ENCODE peak calls at places on chromosomes 13 and 19, in five cellular contexts. One of them, this sample, is unnamed.

GRCh38 chr19:13014101-13014920 is 19.0 kb downstream of the NFIX start:
- DNase-seq in mammary epithelial cell: peak
- DNase-seq in astrocyte: no peak
- DNase-seq in H1: peak
- DNase-seq in PC-3: peak
- DNase-seq in this sample: no peak

GRCh38 chr13:63337921-63338320 is 1922.3 kb upstream of the PCDH20 start:
- DNase-seq in H1: no peak
- DNase-seq in mammary epithelial cell: no peak
- DNase-seq in astrocyte: no peak
- DNase-seq in PC-3: no peak
- DNase-seq in this sample: no peak

GRCh38 chr13:42000836-42001235 is 39.9 kb upstream of the VWA8 start:
- DNase-seq in mammary epithelial cell: no peak
- DNase-seq in astrocyte: peak
- DNase-seq in H1: no peak
- DNase-seq in PC-3: no peak
- DNase-seq in this sample: no peak

GRCh38 chr19:5880196-5880595 is 9.9 kb upstream of the FUT5 start:
- DNase-seq in H1: no peak
- DNase-seq in mammary epithelial cell: no peak
- DNase-seq in astrocyte: no peak
- DNase-seq in PC-3: no peak
- DNase-seq in this sample: no peak

GRCh38 chr13:79662882-79663281 is 181.9 kb downstream of the NDFIP2 start:
- DNase-seq in H1: no peak
- DNase-seq in astrocyte: no peak
- DNase-seq in PC-3: peak
- DNase-seq in mammary epithelial cell: no peak
- DNase-seq in this sample: no peak

GRCh38 chr13:96449920-96450319 is 360.0 kb downstream of the HS6ST3 start:
- DNase-seq in astrocyte: no peak
- DNase-seq in mammary epithelial cell: no peak
- DNase-seq in H1: no peak
- DNase-seq in PC-3: no peak
- DNase-seq in this sample: no peak

GRCh38 chr13:42703740-42704139 is 77.6 kb upstream of the FAM216B start:
- DNase-seq in PC-3: no peak
- DNase-seq in astrocyte: no peak
- DNase-seq in H1: no peak
- DNase-seq in mammary epithelial cell: no peak
- DNase-seq in this sample: no peak

GRCh38 chr19:17214531-17215124 is 529 bp upstream of the USE1 start:
- DNase-seq in H1: peak
- DNase-seq in mammary epithelial cell: no peak
- DNase-seq in PC-3: no peak
- DNase-seq in astrocyte: no peak
- DNase-seq in this sample: no peak

GRCh38 chr13:33278923-33279322 is 6.6 kb downstream of the STARD13 start:
- DNase-seq in astrocyte: no peak
- DNase-seq in PC-3: no peak
- DNase-seq in H1: no peak
- DNase-seq in mammary epithelial cell: no peak
- DNase-seq in this sample: no peak

GRCh38 chr19:31784631-31785237 is 435.5 kb upstream of the TSHZ3 start:
- DNase-seq in H1: no peak
- DNase-seq in PC-3: no peak
- DNase-seq in astrocyte: peak
- DNase-seq in mammary epithelial cell: no peak
- DNase-seq in this sample: no peak

GRCh38 chr13:57629391-57629804 is 2.1 kb upstream of the PCDH17 start:
- DNase-seq in mammary epithelial cell: no peak
- DNase-seq in H1: no peak
- DNase-seq in PC-3: no peak
- DNase-seq in astrocyte: peak
- DNase-seq in this sample: no peak

GRCh38 chr13:21546372-21546771 is 57.6 kb downstream of the MICU2 start:
- DNase-seq in PC-3: no peak
- DNase-seq in astrocyte: no peak
- DNase-seq in mammary epithelial cell: no peak
- DNase-seq in H1: no peak
- DNase-seq in this sample: no peak

GRCh38 chr13:88086577-88086976 is 415.4 kb downstream of the SLITRK5 start:
- DNase-seq in mammary epithelial cell: no peak
- DNase-seq in H1: no peak
- DNase-seq in PC-3: peak
- DNase-seq in astrocyte: peak
- DNase-seq in this sample: no peak

GRCh38 chr19:38812004-38812840 is 523 bp downstream of the LGALS4 start:
- DNase-seq in astrocyte: no peak
- DNase-seq in H1: no peak
- DNase-seq in mammary epithelial cell: no peak
- DNase-seq in PC-3: no peak
- DNase-seq in this sample: no peak

GRCh38 chr19:20333508-20333907 is 166.5 kb downstream of the ZNF486 start:
- DNase-seq in H1: no peak
- DNase-seq in astrocyte: no peak
- DNase-seq in PC-3: no peak
- DNase-seq in mammary epithelial cell: no peak
- DNase-seq in this sample: no peak

GRCh38 chr13:72530471-72530870 is 197.0 kb downstream of the MZT1 start:
- DNase-seq in PC-3: peak
- DNase-seq in astrocyte: peak
- DNase-seq in H1: no peak
- DNase-seq in mammary epithelial cell: no peak
- DNase-seq in this sample: no peak

GRCh38 chr19:14000691-14001365 is 5.3 kb downstream of the RFX1 start:
- DNase-seq in astrocyte: no peak
- DNase-seq in PC-3: no peak
- DNase-seq in H1: no peak
- DNase-seq in mammary epithelial cell: no peak
- DNase-seq in this sample: no peak

GRCh38 chr13:31614073-31614472 is 125.3 kb upstream of the RXFP2 start:
- DNase-seq in PC-3: no peak
- DNase-seq in mammary epithelial cell: no peak
- DNase-seq in H1: no peak
- DNase-seq in astrocyte: no peak
- DNase-seq in this sample: no peak

GRCh38 chr13:45063261-45063870 is 56.9 kb upstream of the GTF2F2 start:
- DNase-seq in PC-3: no peak
- DNase-seq in mammary epithelial cell: peak
- DNase-seq in H1: no peak
- DNase-seq in astrocyte: peak
- DNase-seq in this sample: no peak

GRCh38 chr19:41123716-41124244 is 9.5 kb downstream of the CYP2F1 start:
- DNase-seq in mammary epithelial cell: no peak
- DNase-seq in H1: no peak
- DNase-seq in astrocyte: no peak
- DNase-seq in PC-3: no peak
- DNase-seq in this sample: no peak

GRCh38 chr19:7789447-7789846 is 26.4 kb downstream of the CLEC4M start:
- DNase-seq in astrocyte: no peak
- DNase-seq in PC-3: no peak
- DNase-seq in H1: peak
- DNase-seq in mammary epithelial cell: no peak
- DNase-seq in this sample: no peak

GRCh38 chr13:56457535-56458200 is 683.0 kb upstream of the PRR20A start:
- DNase-seq in mammary epithelial cell: no peak
- DNase-seq in H1: no peak
- DNase-seq in astrocyte: no peak
- DNase-seq in PC-3: no peak
- DNase-seq in this sample: no peak

GRCh38 chr13:79457948-79458347 is 23.0 kb upstream of the NDFIP2 start:
- DNase-seq in mammary epithelial cell: peak
- DNase-seq in H1: no peak
- DNase-seq in astrocyte: peak
- DNase-seq in PC-3: peak
- DNase-seq in this sample: no peak

GRCh38 chr13:93847162-93847561 is 620.6 kb downstream of the GPC6 start:
- DNase-seq in astrocyte: peak
- DNase-seq in H1: no peak
- DNase-seq in PC-3: peak
- DNase-seq in mammary epithelial cell: peak
- DNase-seq in this sample: no peak

GRCh38 chr19:31838163-31838798 is 489.0 kb upstream of the TSHZ3 start:
- DNase-seq in PC-3: no peak
- DNase-seq in H1: no peak
- DNase-seq in mammary epithelial cell: no peak
- DNase-seq in astrocyte: peak
- DNase-seq in this sample: no peak

GRCh38 chr13:30113983-30114491 is 193.3 kb downstream of the KATNAL1 start:
- DNase-seq in H1: peak
- DNase-seq in astrocyte: peak
- DNase-seq in PC-3: no peak
- DNase-seq in mammary epithelial cell: no peak
- DNase-seq in this sample: no peak

GRCh38 chr19:18357442-18358264 is 17.3 kb downstream of the PGPEP1 start:
- DNase-seq in mammary epithelial cell: no peak
- DNase-seq in astrocyte: no peak
- DNase-seq in PC-3: no peak
- DNase-seq in H1: no peak
- DNase-seq in this sample: no peak

GRCh38 chr13:21929400-21929799 is 258.5 kb downstream of the FGF9 start:
- DNase-seq in astrocyte: no peak
- DNase-seq in mammary epithelial cell: no peak
- DNase-seq in PC-3: no peak
- DNase-seq in H1: no peak
- DNase-seq in this sample: no peak

GRCh38 chr13:61406275-61406674 is 9.4 kb downstream of the PCDH20 start:
- DNase-seq in astrocyte: no peak
- DNase-seq in PC-3: no peak
- DNase-seq in mammary epithelial cell: no peak
- DNase-seq in H1: no peak
- DNase-seq in this sample: no peak

DNA sequence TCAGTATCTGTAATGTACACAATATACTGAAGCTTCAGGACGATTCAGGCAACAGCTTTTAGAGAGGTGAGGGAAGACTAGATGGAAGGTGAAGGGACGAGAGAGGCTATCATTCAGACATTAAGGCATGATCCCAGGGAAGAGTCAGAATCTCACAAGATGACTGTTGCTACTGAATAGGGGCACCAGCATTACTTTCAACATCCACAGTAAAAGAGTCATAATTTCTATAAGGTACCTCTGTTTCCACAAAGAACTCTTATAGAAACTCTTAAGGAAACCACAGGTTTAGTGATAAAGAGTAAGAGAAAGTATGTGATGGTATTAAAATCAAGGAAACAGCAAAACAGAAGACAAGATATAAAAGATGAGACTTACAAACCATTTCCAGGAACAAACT is 23.0 kb downstream of the LCP1 start:
- DNase-seq in H1: no peak
- DNase-seq in astrocyte: no peak
- DNase-seq in mammary epithelial cell: no peak
- DNase-seq in PC-3: no peak
- DNase-seq in this sample: no peak
- TF ChIP-seq EZH2 in H1: no peak
- TF ChIP-seq EZH2 in astrocyte: no peak
- TF ChIP-seq EZH2 in mammary epithelial cell: no peak
- TF ChIP-seq EZH2 in PC-3: no peak
- TF ChIP-seq EZH2 in this sample: no peak

GRCh38 chr19:9936151-9937000 is at the start of gene OLFM2:
- DNase-seq in mammary epithelial cell: no peak
- DNase-seq in PC-3: no peak
- DNase-seq in H1: peak
- DNase-seq in astrocyte: no peak
- DNase-seq in this sample: no peak
- TF ChIP-seq EZH2 in mammary epithelial cell: no peak
- TF ChIP-seq EZH2 in PC-3: no peak
- TF ChIP-seq EZH2 in H1: no peak
- TF ChIP-seq EZH2 in astrocyte: no peak
- TF ChIP-seq EZH2 in this sample: no peak

DNA sequence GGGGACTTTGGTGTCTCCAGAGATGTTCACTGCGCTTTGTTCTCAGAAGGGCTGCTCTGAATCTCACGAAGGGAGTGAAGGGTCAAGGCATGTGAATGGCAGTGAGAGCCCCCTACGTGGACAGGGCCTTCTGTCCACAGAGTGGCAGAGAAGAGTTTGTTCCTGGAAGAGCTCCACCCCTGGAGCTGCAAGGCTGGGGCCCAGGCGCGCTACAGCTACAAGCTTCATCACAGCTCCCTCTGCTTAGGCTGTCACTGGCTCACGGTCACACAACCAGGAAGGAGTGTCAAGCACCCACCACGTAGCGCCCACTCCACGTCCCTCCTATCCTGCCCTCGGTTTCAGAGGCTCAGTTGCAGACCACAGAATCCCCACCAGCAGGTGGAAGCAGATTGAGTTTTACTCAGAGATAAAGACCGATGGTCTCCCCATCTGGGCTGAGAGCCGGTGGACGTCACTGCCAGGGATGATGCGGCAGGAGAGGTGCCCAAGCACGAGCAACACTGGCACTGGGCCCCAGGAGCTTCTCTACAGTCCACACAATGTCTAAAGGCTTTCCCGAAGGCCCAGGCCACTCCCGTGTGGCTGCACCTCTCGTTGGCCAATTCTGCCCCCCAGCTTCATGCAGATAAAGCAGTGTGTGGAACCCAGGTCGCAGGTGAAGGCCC is 23.0 kb upstream of the TFDP1 start:
- DNase-seq in astrocyte: no peak
- DNase-seq in H1: peak
- DNase-seq in PC-3: no peak
- DNase-seq in mammary epithelial cell: no peak
- DNase-seq in this sample: no peak
- TF ChIP-seq EZH2 in astrocyte: no peak
- TF ChIP-seq EZH2 in H1: no peak
- TF ChIP-seq EZH2 in PC-3: no peak
- TF ChIP-seq EZH2 in mammary epithelial cell: no peak
- TF ChIP-seq EZH2 in this sample: no peak

GRCh38 chr13:99960663-99961440 is 10.7 kb downstream of the ZIC5 start:
- DNase-seq in astrocyte: no peak
- DNase-seq in H1: no peak
- DNase-seq in PC-3: no peak
- DNase-seq in mammary epithelial cell: no peak
- DNase-seq in this sample: no peak

GRCh38 chr13:99959538-99960230 is 11.9 kb downstream of the ZIC5 start:
- DNase-seq in H1: peak
- DNase-seq in mammary epithelial cell: peak
- DNase-seq in astrocyte: no peak
- DNase-seq in PC-3: no peak
- DNase-seq in this sample: no peak

GRCh38 chr13:99956473-99957349 is 14.9 kb downstream of the ZIC5 start:
- DNase-seq in PC-3: no peak
- DNase-seq in H1: peak
- DNase-seq in mammary epithelial cell: no peak
- DNase-seq in astrocyte: no peak
- DNase-seq in this sample: no peak

GRCh38 chr13:99958402-99959126 is 13.0 kb downstream of the ZIC5 start:
- DNase-seq in H1: peak
- DNase-seq in PC-3: no peak
- DNase-seq in astrocyte: no peak
- DNase-seq in mammary epithelial cell: no peak
- DNase-seq in this sample: no peak

GRCh38 chr13:99959127-99959529 is 12.4 kb downstream of the ZIC5 start:
- DNase-seq in PC-3: no peak
- DNase-seq in mammary epithelial cell: no peak
- DNase-seq in H1: no peak
- DNase-seq in astrocyte: no peak
- DNase-seq in this sample: no peak
- TF ChIP-seq EZH2 in PC-3: no peak
- TF ChIP-seq EZH2 in mammary epithelial cell: peak
- TF ChIP-seq EZH2 in H1: peak
- TF ChIP-seq EZH2 in astrocyte: no peak
- TF ChIP-seq EZH2 in this sample: peak

GRCh38 chr19:294341-294818 is 3.2 kb upstream of the PLPP2 start:
- DNase-seq in PC-3: no peak
- DNase-seq in mammary epithelial cell: no peak
- DNase-seq in H1: peak
- DNase-seq in astrocyte: no peak
- DNase-seq in this sample: no peak
- TF ChIP-seq EZH2 in PC-3: no peak
- TF ChIP-seq EZH2 in mammary epithelial cell: no peak
- TF ChIP-seq EZH2 in H1: no peak
- TF ChIP-seq EZH2 in astrocyte: no peak
- TF ChIP-seq EZH2 in this sample: peak